ENCODE peak calls at places on chromosome 10, in four cellular contexts. One of them, this sample, is unnamed.

GRCh38 chr10:80684217-80684616 is 146.5 kb downstream of the SH2D4B start:
- DNase-seq in AG09309: no peak
- DNase-seq in GM12865: peak
- DNase-seq in transverse colon: no peak
- DNase-seq in this sample: no peak

GRCh38 chr10:48457949-48458661 is 146.8 kb downstream of the ARHGAP22 start:
- DNase-seq in AG09309: no peak
- DNase-seq in transverse colon: no peak
- DNase-seq in GM12865: no peak
- DNase-seq in this sample: no peak

GRCh38 chr10:125815764-125816163 is 7.3 kb downstream of the UROS start:
- DNase-seq in AG09309: no peak
- DNase-seq in transverse colon: no peak
- DNase-seq in GM12865: no peak
- DNase-seq in this sample: no peak

GRCh38 chr10:80580811-80581468 is 43.2 kb downstream of the SH2D4B start:
- DNase-seq in transverse colon: no peak
- DNase-seq in AG09309: no peak
- DNase-seq in GM12865: no peak
- DNase-seq in this sample: no peak

GRCh38 chr10:26579256-26580063 is 118.0 kb upstream of the PDSS1 start:
- DNase-seq in transverse colon: no peak
- DNase-seq in AG09309: no peak
- DNase-seq in GM12865: no peak
- DNase-seq in this sample: no peak

GRCh38 chr10:30368065-30368718 is 19.1 kb upstream of the MTPAP start:
- DNase-seq in GM12865: no peak
- DNase-seq in transverse colon: no peak
- DNase-seq in AG09309: no peak
- DNase-seq in this sample: peak

GRCh38 chr10:50605280-50606270 is 18.2 kb downstream of the SGMS1 start:
- DNase-seq in AG09309: peak
- DNase-seq in GM12865: peak
- DNase-seq in transverse colon: peak
- DNase-seq in this sample: peak

GRCh38 chr10:100786591-100786990 is 41.2 kb downstream of the PAX2 start:
- DNase-seq in transverse colon: no peak
- DNase-seq in GM12865: no peak
- DNase-seq in AG09309: no peak
- DNase-seq in this sample: no peak

GRCh38 chr10:131806146-131806545 is 94.7 kb upstream of the PPP2R2D start:
- DNase-seq in AG09309: no peak
- DNase-seq in GM12865: no peak
- DNase-seq in transverse colon: no peak
- DNase-seq in this sample: no peak

GRCh38 chr10:43998021-43998809 is 349.5 kb upstream of the ZNF32 start:
- DNase-seq in AG09309: no peak
- DNase-seq in GM12865: no peak
- DNase-seq in transverse colon: no peak
- DNase-seq in this sample: no peak

GRCh38 chr10:91614254-91614624 is 18.6 kb downstream of the PPP1R3C start:
- DNase-seq in GM12865: no peak
- DNase-seq in transverse colon: no peak
- DNase-seq in AG09309: peak
- DNase-seq in this sample: peak

GRCh38 chr10:18085855-18086254 is 54.4 kb upstream of the CACNB2 start:
- DNase-seq in GM12865: no peak
- DNase-seq in transverse colon: no peak
- DNase-seq in AG09309: no peak
- DNase-seq in this sample: no peak

GRCh38 chr10:114081911-114082583 is 38.4 kb downstream of the ADRB1 start:
- DNase-seq in AG09309: no peak
- DNase-seq in GM12865: no peak
- DNase-seq in transverse colon: no peak
- DNase-seq in this sample: no peak

GRCh38 chr10:114083040-114083439 is 39.4 kb downstream of the ADRB1 start:
- DNase-seq in GM12865: no peak
- DNase-seq in AG09309: no peak
- DNase-seq in transverse colon: no peak
- DNase-seq in this sample: no peak

GRCh38 chr10:114084225-114084624 is 40.6 kb downstream of the ADRB1 start:
- DNase-seq in GM12865: no peak
- DNase-seq in AG09309: no peak
- DNase-seq in transverse colon: no peak
- DNase-seq in this sample: no peak

GRCh38 chr10:114087255-114087654 is 43.6 kb downstream of the ADRB1 start:
- DNase-seq in transverse colon: no peak
- DNase-seq in AG09309: no peak
- DNase-seq in GM12865: no peak
- DNase-seq in this sample: no peak

DNA sequence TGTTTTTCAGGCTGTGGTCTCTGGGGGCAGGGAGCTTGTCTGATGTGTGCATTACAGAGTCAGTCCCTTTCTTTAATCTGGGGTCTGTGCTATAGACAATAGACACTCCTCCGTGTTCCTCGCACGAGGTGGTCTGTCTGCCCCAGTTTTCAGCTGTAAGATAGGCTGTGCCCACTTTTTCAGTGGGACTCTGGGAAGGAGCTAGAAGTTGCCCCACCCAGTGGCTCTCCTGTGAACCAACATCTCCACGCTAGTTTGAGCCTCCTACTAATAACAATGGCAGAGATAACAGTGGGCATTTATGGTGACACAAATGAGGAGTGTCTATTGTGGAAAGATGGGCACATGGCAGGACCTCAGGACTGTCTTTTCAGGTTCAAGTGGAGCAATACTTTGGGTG is 44.0 kb downstream of the ADRB1 start:
- DNase-seq in AG09309: no peak
- DNase-seq in transverse colon: no peak
- DNase-seq in GM12865: no peak
- DNase-seq in this sample: no peak
- TF ChIP-seq CTCF in AG09309: no peak
- TF ChIP-seq CTCF in transverse colon: no peak
- TF ChIP-seq CTCF in GM12865: no peak
- TF ChIP-seq CTCF in this sample: no peak

GRCh38 chr10:70331486-70332268 is 47.9 kb upstream of the NPFFR1 start:
- DNase-seq in GM12865: peak
- DNase-seq in AG09309: peak
- DNase-seq in transverse colon: peak
- DNase-seq in this sample: peak
- TF ChIP-seq CTCF in GM12865: peak
- TF ChIP-seq CTCF in AG09309: peak
- TF ChIP-seq CTCF in transverse colon: peak
- TF ChIP-seq CTCF in this sample: peak

GRCh38 chr10:14758994-14759664 is 15.6 kb downstream of the FAM107B start:
- DNase-seq in AG09309: no peak
- DNase-seq in GM12865: peak
- DNase-seq in transverse colon: peak
- DNase-seq in this sample: no peak
- TF ChIP-seq CTCF in AG09309: no peak
- TF ChIP-seq CTCF in GM12865: no peak
- TF ChIP-seq CTCF in transverse colon: peak
- TF ChIP-seq CTCF in this sample: no peak

DNA sequence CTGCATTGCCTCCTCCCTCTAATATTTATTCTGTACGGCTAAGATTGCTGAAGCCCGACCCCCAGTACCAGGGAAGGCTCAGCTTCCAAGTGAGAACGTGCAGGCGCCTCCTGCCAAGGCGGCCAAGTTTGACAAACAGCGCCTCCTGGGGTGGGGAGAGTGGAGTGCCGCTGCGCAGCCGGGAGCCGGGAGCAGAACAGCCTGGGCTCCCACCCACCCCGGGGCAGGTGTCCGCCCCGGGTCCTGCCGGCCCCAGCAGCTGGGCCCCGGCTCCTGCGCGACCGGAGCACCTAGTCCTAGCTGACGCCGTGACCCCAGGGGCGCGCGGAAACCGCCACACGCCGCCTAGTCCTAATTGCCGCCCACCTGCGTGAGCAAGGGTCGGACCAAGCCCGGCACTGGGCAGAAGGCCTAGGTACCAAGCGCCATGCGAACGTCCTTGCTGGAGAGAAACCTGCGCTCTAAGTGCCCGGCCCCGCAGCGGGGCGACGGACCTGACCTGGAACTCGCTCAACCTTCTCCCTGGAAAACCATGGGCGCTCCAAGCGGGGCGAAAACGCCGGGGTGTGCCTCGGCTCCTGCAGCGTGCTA is 5.0 kb upstream of the EBF3 start:
- DNase-seq in GM12865: peak
- DNase-seq in transverse colon: no peak
- DNase-seq in AG09309: no peak
- DNase-seq in this sample: peak
- TF ChIP-seq CTCF in GM12865: peak
- TF ChIP-seq CTCF in transverse colon: peak
- TF ChIP-seq CTCF in AG09309: peak
- TF ChIP-seq CTCF in this sample: peak

GRCh38 chr10:73874267-73875138 is at the start of gene CAMK2G:
- DNase-seq in transverse colon: peak
- DNase-seq in GM12865: peak
- DNase-seq in AG09309: peak
- DNase-seq in this sample: peak

GRCh38 chr10:73873843-73874215 is 526 bp downstream of the CAMK2G start:
- DNase-seq in transverse colon: no peak
- DNase-seq in GM12865: peak
- DNase-seq in AG09309: no peak
- DNase-seq in this sample: no peak

GRCh38 chr10:73871295-73871914 is 3.0 kb downstream of the CAMK2G start:
- DNase-seq in AG09309: no peak
- DNase-seq in transverse colon: no peak
- DNase-seq in GM12865: no peak
- DNase-seq in this sample: no peak

GRCh38 chr10:73873163-73873842 is 1.1 kb downstream of the CAMK2G start:
- DNase-seq in transverse colon: no peak
- DNase-seq in GM12865: no peak
- DNase-seq in AG09309: no peak
- DNase-seq in this sample: no peak

DNA sequence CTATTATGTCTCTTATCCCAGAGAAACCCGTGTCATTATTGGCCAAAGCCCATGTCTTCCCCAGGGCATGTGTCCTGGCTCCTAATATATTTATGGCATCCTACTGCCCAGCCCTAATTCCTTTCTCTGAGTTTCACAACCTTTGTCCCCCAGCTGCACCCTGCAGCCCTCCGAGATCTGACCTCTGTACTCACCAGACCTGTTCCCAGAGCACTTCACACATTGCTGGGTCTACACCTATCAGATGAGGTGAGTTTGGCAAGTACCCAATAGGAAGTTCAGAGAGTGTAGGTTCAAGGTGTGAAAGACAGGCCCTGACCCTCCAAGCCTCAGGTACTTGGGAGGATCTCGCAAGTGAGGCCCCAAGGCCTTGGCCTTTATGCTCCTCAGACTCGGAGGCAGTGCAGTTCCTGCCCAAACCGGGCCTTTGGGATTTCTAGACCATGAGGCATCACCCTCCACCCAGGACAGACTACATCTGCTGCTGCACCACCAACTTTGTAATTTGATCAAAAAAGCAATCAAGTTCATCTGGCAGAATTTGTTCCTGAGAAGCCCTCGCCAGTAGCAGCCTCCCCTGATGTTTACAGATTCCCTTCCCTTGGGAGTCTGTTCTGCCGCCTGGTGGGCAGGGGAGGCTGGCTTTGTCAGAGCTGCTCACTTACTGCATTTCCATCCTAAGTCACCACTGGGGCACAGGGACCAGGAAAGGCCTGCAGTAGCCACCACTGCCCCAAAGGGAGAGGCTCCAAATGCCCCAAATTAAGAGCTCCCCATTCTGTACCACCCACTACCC is 2.2 kb downstream of the CAMK2G start:
- DNase-seq in transverse colon: peak
- DNase-seq in GM12865: no peak
- DNase-seq in AG09309: no peak
- DNase-seq in this sample: peak
- TF ChIP-seq CTCF in transverse colon: peak
- TF ChIP-seq CTCF in GM12865: no peak
- TF ChIP-seq CTCF in AG09309: peak
- TF ChIP-seq CTCF in this sample: peak

GRCh38 chr10:127243490-127244272 is 47.3 kb upstream of the INSYN2A start:
- DNase-seq in GM12865: no peak
- DNase-seq in transverse colon: peak
- DNase-seq in AG09309: no peak
- DNase-seq in this sample: peak
- TF ChIP-seq CTCF in GM12865: no peak
- TF ChIP-seq CTCF in transverse colon: peak
- TF ChIP-seq CTCF in AG09309: peak
- TF ChIP-seq CTCF in this sample: peak

GRCh38 chr10:1070939-1071338 is 14.8 kb downstream of the WDR37 start:
- DNase-seq in transverse colon: no peak
- DNase-seq in AG09309: no peak
- DNase-seq in GM12865: no peak
- DNase-seq in this sample: no peak

GRCh38 chr10:1078668-1079067 is 22.5 kb downstream of the WDR37 start:
- DNase-seq in GM12865: no peak
- DNase-seq in AG09309: no peak
- DNase-seq in transverse colon: no peak
- DNase-seq in this sample: no peak

GRCh38 chr10:1074748-1075358 is 18.7 kb downstream of the WDR37 start:
- DNase-seq in transverse colon: no peak
- DNase-seq in GM12865: peak
- DNase-seq in AG09309: no peak
- DNase-seq in this sample: peak

GRCh38 chr10:1069680-1070079 is 13.5 kb downstream of the WDR37 start:
- DNase-seq in AG09309: no peak
- DNase-seq in GM12865: no peak
- DNase-seq in transverse colon: no peak
- DNase-seq in this sample: no peak

DNA sequence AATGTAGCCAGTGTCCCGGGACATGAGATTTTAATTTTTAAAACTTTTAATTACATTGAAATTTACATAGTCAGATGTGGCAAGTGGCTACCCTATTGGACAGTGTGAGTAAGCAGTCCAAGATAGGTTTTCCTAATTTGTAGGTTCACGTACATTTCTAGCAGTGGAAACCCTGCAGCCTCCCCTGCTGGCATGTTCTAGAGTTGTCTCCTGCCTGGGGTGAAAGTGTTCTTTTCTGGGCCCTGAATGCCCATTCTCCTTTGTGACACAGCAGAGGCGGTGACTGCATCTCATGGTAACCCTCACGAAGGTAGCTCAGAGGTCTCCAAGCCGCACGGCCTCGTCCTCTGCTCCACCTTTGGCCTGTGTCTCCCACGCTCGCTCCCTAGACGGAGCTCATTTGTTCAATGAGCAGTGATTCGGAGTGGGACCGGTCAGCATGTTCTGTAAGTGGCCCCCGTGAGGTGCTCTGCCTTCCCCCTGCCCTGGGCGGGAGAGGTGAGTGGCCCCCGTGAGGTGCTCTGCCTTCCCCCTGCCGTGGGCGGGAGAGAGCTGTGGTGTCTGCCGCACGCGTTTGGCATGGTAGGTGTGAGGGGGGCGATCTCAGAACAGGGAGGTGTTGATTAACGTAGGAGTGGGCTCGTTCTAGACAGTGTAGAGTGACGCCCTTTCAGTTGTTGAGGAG is 18.0 kb downstream of the WDR37 start:
- DNase-seq in transverse colon: no peak
- DNase-seq in GM12865: no peak
- DNase-seq in AG09309: no peak
- DNase-seq in this sample: no peak
- TF ChIP-seq CTCF in transverse colon: no peak
- TF ChIP-seq CTCF in GM12865: peak
- TF ChIP-seq CTCF in AG09309: no peak
- TF ChIP-seq CTCF in this sample: no peak